ENCODE peak calls at places on chromosomes 7 and 10, in six cellular contexts. J, R, Y, M, Z and L are unnamed samples.

GRCh38 chr10:111091833-111092232 is 15.0 kb downstream of the ADRA2A start:
- DNase-seq in J (no peak), R (no peak), Y (no peak), M (no peak), Z (no peak), L (no peak)

GRCh38 chr10:125107166-125107949 is 53.0 kb downstream of the CTBP2 start:
- DNase-seq in J (no peak), R (no peak), Y (no peak), M (no peak), Z (no peak), L (no peak)

GRCh38 chr7:106217089-106217542 is 67.7 kb downstream of the NAMPT start:
- DNase-seq in J (peak), R (peak), Y (peak), M (no peak), Z (no peak), L (peak)

GRCh38 chr7:101884671-101885596 is 67.5 kb downstream of the CUX1 start:
- DNase-seq in J (no peak), R (no peak), Y (no peak), M (no peak), Z (no peak), L (no peak)

GRCh38 chr7:64515330-64515729 is 47.5 kb downstream of the ZNF680 start:
- DNase-seq in J (no peak), R (no peak), Y (no peak), M (no peak), Z (no peak), L (no peak)

GRCh38 chr10:30058111-30058510 is 1.3 kb downstream of the JCAD start:
- DNase-seq in J (no peak), R (no peak), Y (no peak), M (no peak), Z (no peak), L (no peak)

GRCh38 chr7:106466867-106467266 is 182.1 kb upstream of the NAMPT start:
- DNase-seq in J (no peak), R (no peak), Y (no peak), M (no peak), Z (no peak), L (peak)

GRCh38 chr10:131955591-131956340 is 26.0 kb downstream of the BNIP3 start:
- DNase-seq in J (no peak), R (no peak), Y (no peak), M (no peak), Z (no peak), L (no peak)

GRCh38 chr7:118771672-118772071 is 547.2 kb downstream of the ANKRD7 start:
- DNase-seq in J (no peak), R (no peak), Y (no peak), M (no peak), Z (no peak), L (no peak)

GRCh38 chr7:63008366-63008765 is 990.3 kb upstream of the ZNF722 start:
- DNase-seq in J (no peak), R (no peak), Y (no peak), M (no peak), Z (no peak), L (no peak)

GRCh38 chr7:49791089-49791741 is 17.8 kb downstream of the VWC2 start:
- DNase-seq in J (no peak), R (no peak), Y (peak), M (no peak), Z (no peak), L (peak)

GRCh38 chr7:2670720-2671391 is 17.1 kb upstream of the AMZ1 start:
- DNase-seq in J (peak), R (no peak), Y (peak), M (peak), Z (peak), L (peak)

GRCh38 chr10:86953747-86954680 is 3.4 kb downstream of the MMRN2 start:
- DNase-seq in J (peak), R (peak), Y (no peak), M (no peak), Z (peak), L (peak)

GRCh38 chr10:102785818-102786217 is 42.1 kb downstream of the WBP1L start:
- DNase-seq in J (peak), R (no peak), Y (no peak), M (no peak), Z (no peak), L (no peak)

GRCh38 chr7:133770863-133771492 is 356.2 kb upstream of the LRGUK start:
- DNase-seq in J (no peak), R (no peak), Y (no peak), M (no peak), Z (no peak), L (peak)

GRCh38 chr10:111247781-111248389 is 171.1 kb downstream of the ADRA2A start:
- DNase-seq in J (no peak), R (no peak), Y (no peak), M (no peak), Z (no peak), L (no peak)

GRCh38 chr7:10888861-10889260 is 84.8 kb upstream of the PHF14 start:
- DNase-seq in J (no peak), R (no peak), Y (no peak), M (no peak), Z (no peak), L (no peak)

GRCh38 chr10:121579656-121580055 is 18.6 kb downstream of the FGFR2 start:
- DNase-seq in J (no peak), R (no peak), Y (no peak), M (no peak), Z (no peak), L (peak)

GRCh38 chr7:102061981-102062390 is 224.7 kb upstream of the SH2B2 start:
- DNase-seq in J (no peak), R (no peak), Y (no peak), M (no peak), Z (no peak), L (peak)

GRCh38 chr10:112792487-112793196 is 157.4 kb upstream of the TCF7L2 start:
- DNase-seq in J (no peak), R (no peak), Y (no peak), M (no peak), Z (peak), L (no peak)

GRCh38 chr7:48351893-48352292 is 180.6 kb downstream of the ABCA13 start:
- DNase-seq in J (no peak), R (no peak), Y (no peak), M (no peak), Z (no peak), L (no peak)

GRCh38 chr10:75613685-75614587 is 182.5 kb downstream of the LRMDA start:
- DNase-seq in J (no peak), R (no peak), Y (no peak), M (no peak), Z (peak), L (peak)

GRCh38 chr7:45065031-45065995 is 23.5 kb downstream of the NACAD start:
- DNase-seq in J (no peak), R (no peak), Y (no peak), M (no peak), Z (peak), L (no peak)

GRCh38 chr7:32347244-32347828 is 142.8 kb downstream of the LSM5 start:
- DNase-seq in J (no peak), R (no peak), Y (peak), M (peak), Z (no peak), L (peak)

GRCh38 chr7:139813689-139814088 is 15.4 kb upstream of the TBXAS1 start:
- DNase-seq in J (no peak), R (no peak), Y (no peak), M (no peak), Z (no peak), L (no peak)

GRCh38 chr10:76467104-76467503 is 1035.7 kb downstream of the LRMDA start:
- DNase-seq in J (no peak), R (no peak), Y (no peak), M (no peak), Z (no peak), L (no peak)

GRCh38 chr10:91286572-91286971 is 66.1 kb downstream of the PCGF5 start:
- DNase-seq in J (no peak), R (no peak), Y (no peak), M (no peak), Z (no peak), L (no peak)

GRCh38 chr10:100710151-100710871 is 35.1 kb upstream of the PAX2 start:
- DNase-seq in J (no peak), R (no peak), Y (no peak), M (no peak), Z (peak), L (peak)

GRCh38 chr7:41085244-41085643 is 617.6 kb downstream of the INHBA start:
- DNase-seq in J (no peak), R (no peak), Y (no peak), M (no peak), Z (no peak), L (no peak)

GRCh38 chr7:43585521-43585920 is 2.6 kb downstream of the STK17A start:
- DNase-seq in J (no peak), R (no peak), Y (no peak), M (no peak), Z (no peak), L (peak)

GRCh38 chr10:115624448-115624847 is 531.3 kb downstream of the ATRNL1 start:
- DNase-seq in J (no peak), R (no peak), Y (no peak), M (no peak), Z (no peak), L (peak)

GRCh38 chr7:155169081-155169480 is 99.0 kb downstream of the HTR5A start:
- DNase-seq in J (no peak), R (no peak), Y (no peak), M (no peak), Z (no peak), L (no peak)

GRCh38 chr7:135938563-135938962 is 38.6 kb downstream of the MTPN start:
- DNase-seq in J (no peak), R (no peak), Y (no peak), M (no peak), Z (no peak), L (no peak)

GRCh38 chr10:100528123-100528884 is 1.4 kb downstream of the NDUFB8 start:
- DNase-seq in J (no peak), R (no peak), Y (no peak), M (no peak), Z (no peak), L (no peak)